ENCODE peak calls at places on chromosomes 7 and 10, in eight cellular contexts. O, D, U, R, V, J, K and Z are unnamed samples.
A peak's percentile ranks its signal among the peaks of the same experiment; 100 is the strongest.

GRCh38 chr7:108077714-108078113 is 52.4 kb downstream of the LAMB4 start:
- DNase-seq in O (no peak), D (no peak), U (no peak), R (no peak), V (no peak), J (no peak), K (no peak), Z (no peak)

GRCh38 chr10:97335188-97335619 is 675 bp upstream of the FRAT2 start:
- DNase-seq in O (no peak), D (no peak), U (no peak), R (no peak), V (no peak), J (peak; percentile 76), K (peak; percentile 70), Z (peak; percentile 44)

GRCh38 chr10:132916956-132917666 is 25.3 kb downstream of the CFAP46 start:
- DNase-seq in O (no peak), D (peak; percentile 60), U (no peak), R (no peak), V (no peak), J (peak; percentile 39), K (no peak), Z (no peak)

GRCh38 chr10:110843031-110843430 is 28.7 kb upstream of the PDCD4 start:
- DNase-seq in O (no peak), D (peak; percentile 61), U (peak; percentile 98), R (no peak), V (no peak), J (no peak), K (no peak), Z (no peak)

GRCh38 chr10:110076559-110077318 is 69.0 kb downstream of the ADD3 start:
- DNase-seq in O (peak; percentile 82), D (peak; percentile 84), U (peak; percentile 77), R (peak; percentile 91), V (no peak), J (no peak), K (no peak), Z (no peak)

GRCh38 chr7:129279757-129280156 is 54.9 kb downstream of the AHCYL2 start:
- DNase-seq in O (no peak), D (no peak), U (peak; percentile 31), R (peak; percentile 28), V (no peak), J (no peak), K (no peak), Z (no peak)

GRCh38 chr7:28975987-28976386 is 17.9 kb upstream of the TRIL start:
- DNase-seq in O (no peak), D (no peak), U (no peak), R (no peak), V (no peak), J (no peak), K (no peak), Z (no peak)

GRCh38 chr7:107778283-107778682 is 24.7 kb downstream of the SLC26A3 start:
- DNase-seq in O (no peak), D (no peak), U (no peak), R (no peak), V (no peak), J (no peak), K (no peak), Z (no peak)

GRCh38 chr10:4646546-4646945 is 179.5 kb upstream of the AKR1E2 start:
- DNase-seq in O (peak; percentile 68), D (no peak), U (no peak), R (peak; percentile 66), V (no peak), J (no peak), K (no peak), Z (no peak)

GRCh38 chr7:73960548-73960947 is 67.4 kb upstream of the ELN start:
- DNase-seq in O (no peak), D (no peak), U (no peak), R (no peak), V (no peak), J (no peak), K (no peak), Z (no peak)

GRCh38 chr7:155714702-155715101 is 70.2 kb downstream of the RBM33 start:
- DNase-seq in O (no peak), D (no peak), U (no peak), R (no peak), V (no peak), J (no peak), K (no peak), Z (no peak)

GRCh38 chr10:127908106-127908957 is 1.4 kb downstream of the PTPRE start:
- DNase-seq in O (peak; percentile 65), D (peak; percentile 59), U (no peak), R (peak; percentile 92), V (no peak), J (no peak), K (peak; percentile 43), Z (no peak)

GRCh38 chr7:99296471-99296870 is 23.8 kb downstream of the MYH16 start:
- DNase-seq in O (no peak), D (no peak), U (no peak), R (no peak), V (no peak), J (no peak), K (peak; percentile 63), Z (no peak)

GRCh38 chr10:69457771-69458237 is 6.5 kb downstream of the TSPAN15 start:
- DNase-seq in O (no peak), D (peak; percentile 40), U (no peak), R (no peak), V (no peak), J (no peak), K (peak; percentile 22), Z (no peak)

GRCh38 chr10:69580435-69580834 is 7.2 kb upstream of the NEUROG3 start:
- DNase-seq in O (no peak), D (no peak), U (no peak), R (no peak), V (no peak), J (no peak), K (no peak), Z (no peak)

GRCh38 chr10:49254556-49255318 is 44.2 kb upstream of the C10orf71 start:
- DNase-seq in O (no peak), D (no peak), U (no peak), R (no peak), V (no peak), J (no peak), K (peak; percentile 59), Z (no peak)

GRCh38 chr10:112695539-112695938 is 248.5 kb downstream of the VTI1A start:
- DNase-seq in O (no peak), D (no peak), U (no peak), R (no peak), V (no peak), J (no peak), K (no peak), Z (no peak)

GRCh38 chr7:106485031-106485551 is 175.9 kb downstream of the CCDC71L start:
- DNase-seq in O (peak; percentile 81), D (no peak), U (peak; percentile 51), R (peak; percentile 92), V (no peak), J (no peak), K (no peak), Z (no peak)

GRCh38 chr10:101444058-101444457 is 90.1 kb downstream of the BTRC start:
- DNase-seq in O (peak; percentile 5), D (no peak), U (peak; percentile 10), R (no peak), V (no peak), J (no peak), K (no peak), Z (no peak)
- TF ChIP-seq CTCF in O (peak; percentile 35), D (no peak), U (no peak), R (peak; percentile 40), V (peak; percentile 57), J (no peak), K (peak; percentile 71), Z (no peak)

GRCh38 chr10:31935678-31936077 is 7.0 kb upstream of the ARHGAP12 start:
- DNase-seq in O (no peak), D (no peak), U (no peak), R (no peak), V (no peak), J (no peak), K (no peak), Z (no peak)
- H3K4me3 ChIP-seq in O (no peak overlapping the region), D (no peak overlapping the region), U (no peak overlapping the region), R (no peak overlapping the region), V (no peak overlapping the region), J (no peak overlapping the region), K (no peak overlapping the region), Z (no peak overlapping the region)

GRCh38 chr7:87217983-87218653 is 1.4 kb downstream of the TMEM243 start:
- DNase-seq in O (no peak), D (no peak), U (no peak), R (no peak), V (no peak), J (no peak), K (no peak), Z (no peak)

GRCh38 chr7:87220026-87220733 is 648 bp upstream of the TMEM243 start:
- DNase-seq in O (peak; percentile 78), D (peak; percentile 90), U (peak; percentile 92), R (peak; percentile 78), V (peak; percentile 97), J (peak; percentile 90), K (peak; percentile 94), Z (peak; percentile 95)

GRCh38 chr7:87218941-87219544 is 489 bp downstream of the TMEM243 start:
- DNase-seq in O (peak; percentile 32), D (peak; percentile 85), U (peak; percentile 83), R (peak; percentile 49), V (peak; percentile 60), J (peak; percentile 75), K (peak; percentile 89), Z (peak; percentile 90)

GRCh38 chr7:87220734-87221215 is 1.2 kb upstream of the TMEM243 start:
- DNase-seq in O (no peak), D (no peak), U (peak; percentile 22), R (peak; percentile 17), V (peak; percentile 42), J (no peak), K (peak; percentile 60), Z (no peak)

DNA sequence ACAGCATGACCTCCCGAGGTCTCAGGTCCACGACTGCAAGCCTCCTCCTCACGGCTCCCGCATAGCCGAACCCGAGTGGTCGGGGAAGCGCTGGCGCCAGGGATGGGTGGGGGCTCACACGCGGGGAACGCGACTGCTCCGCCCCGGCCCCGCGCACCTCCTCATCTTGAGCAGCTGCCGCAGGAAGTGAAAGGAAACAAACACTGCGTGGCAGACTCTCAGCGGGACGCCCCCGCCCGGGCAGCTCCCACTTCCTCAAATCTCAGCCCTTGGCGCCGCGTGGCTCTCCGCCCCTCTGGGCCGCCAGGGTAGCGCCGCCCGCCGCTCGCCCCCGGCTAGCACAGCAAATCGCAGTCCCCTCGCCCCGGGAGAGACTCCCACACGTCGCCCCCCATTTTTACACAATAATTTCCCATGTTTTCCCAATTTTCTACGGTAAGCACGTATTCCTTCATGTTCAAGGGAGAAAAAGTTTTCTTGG is at the start of gene TMEM243:
- DNase-seq in O (peak; percentile 67), D (peak; percentile 86), U (peak; percentile 93), R (peak; percentile 79), V (peak; percentile 88), J (peak; percentile 82), K (peak; percentile 82), Z (peak; percentile 97)
- TF ChIP-seq CTCF in O (no peak), D (no peak), U (peak; percentile 40), R (no peak), V (peak; percentile 40), J (no peak), K (peak; percentile 48), Z (peak; percentile 29)

DNA sequence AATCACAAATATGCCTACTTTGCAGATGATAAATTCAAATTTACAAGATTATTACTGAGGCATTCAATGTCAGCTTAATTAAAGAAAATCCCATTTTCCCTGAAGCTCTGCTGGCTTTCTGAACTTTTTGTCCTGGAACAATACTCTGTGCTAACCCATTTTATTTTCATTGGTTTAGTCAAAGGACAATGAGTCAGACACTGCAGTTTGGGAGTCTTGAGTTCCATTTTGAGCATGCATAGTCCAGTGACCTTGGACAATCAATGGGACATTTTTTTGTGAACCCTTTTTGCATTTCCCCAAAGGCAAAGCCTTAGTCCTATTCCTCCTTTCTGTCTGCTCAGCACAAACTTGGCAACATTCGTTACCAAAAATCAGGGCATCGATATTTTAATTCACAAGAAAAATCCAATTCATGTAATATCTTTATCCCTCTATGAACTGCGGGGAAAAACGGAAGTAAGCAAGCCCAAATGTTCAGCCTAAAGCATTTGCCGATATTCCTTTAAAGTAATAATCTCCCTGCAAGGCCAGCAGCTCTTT is 339.8 kb downstream of the RNLS start:
- DNase-seq in O (no peak), D (no peak), U (no peak), R (no peak), V (no peak), J (no peak), K (no peak), Z (no peak)
- H3K4me3 ChIP-seq in O (no peak overlapping the region), D (no peak overlapping the region), U (no peak overlapping the region), R (no peak overlapping the region), V (no peak overlapping the region), J (no peak overlapping the region), K (peak overlapping the region; percentile 50), Z (no peak overlapping the region)